ENCODE peak calls at places on chromosome 4, in ten cellular contexts. One of them, this sample, is unnamed.

GRCh38 chr4:138588501-138588900 is 346.4 kb upstream of the SLC7A11 start:
- DNase-seq in foreskin fibroblast: no peak
- DNase-seq in stimulated activated CD4-positive, alpha-beta T cell treated with anti-CD3 and anti-CD28 coated beads, TNF-alpha, amount 100 ng/mL, for 24 hours: no peak
- DNase-seq in effector CD4-positive, alpha-beta T cell: no peak
- DNase-seq in Daoy: no peak
- DNase-seq in PC-3: no peak
- DNase-seq in stimulated activated naive B cell treated with anti-CD40 and anti-IgM and Interleukin-4, amounts not matched to agents 10 μg/mL and 1 μg/mL and 100 μg/mL, for 72 hours: no peak
- DNase-seq in T47D: no peak
- DNase-seq in lung: no peak
- DNase-seq in right lobe of liver: no peak
- DNase-seq in this sample: no peak

GRCh38 chr4:1802151-1802715 is 9.1 kb downstream of the FGFR3 start:
- DNase-seq in foreskin fibroblast: peak
- DNase-seq in stimulated activated CD4-positive, alpha-beta T cell treated with anti-CD3 and anti-CD28 coated beads, TNF-alpha, amount 100 ng/mL, for 24 hours: no peak
- DNase-seq in effector CD4-positive, alpha-beta T cell: no peak
- DNase-seq in Daoy: no peak
- DNase-seq in PC-3: no peak
- DNase-seq in stimulated activated naive B cell treated with anti-CD40 and anti-IgM and Interleukin-4, amounts not matched to agents 10 μg/mL and 1 μg/mL and 100 μg/mL, for 72 hours: no peak
- DNase-seq in T47D: no peak
- DNase-seq in lung: peak
- DNase-seq in right lobe of liver: no peak
- DNase-seq in this sample: no peak

GRCh38 chr4:52655505-52655904 is 3.6 kb downstream of the USP46 start:
- DNase-seq in foreskin fibroblast: no peak
- DNase-seq in stimulated activated CD4-positive, alpha-beta T cell treated with anti-CD3 and anti-CD28 coated beads, TNF-alpha, amount 100 ng/mL, for 24 hours: no peak
- DNase-seq in effector CD4-positive, alpha-beta T cell: no peak
- DNase-seq in Daoy: no peak
- DNase-seq in PC-3: no peak
- DNase-seq in stimulated activated naive B cell treated with anti-CD40 and anti-IgM and Interleukin-4, amounts not matched to agents 10 μg/mL and 1 μg/mL and 100 μg/mL, for 72 hours: no peak
- DNase-seq in T47D: peak
- DNase-seq in lung: no peak
- DNase-seq in right lobe of liver: no peak
- DNase-seq in this sample: no peak

GRCh38 chr4:130068072-130068471 is 972.1 kb downstream of the C4orf33 start:
- DNase-seq in foreskin fibroblast: no peak
- DNase-seq in stimulated activated CD4-positive, alpha-beta T cell treated with anti-CD3 and anti-CD28 coated beads, TNF-alpha, amount 100 ng/mL, for 24 hours: no peak
- DNase-seq in effector CD4-positive, alpha-beta T cell: no peak
- DNase-seq in Daoy: no peak
- DNase-seq in PC-3: no peak
- DNase-seq in stimulated activated naive B cell treated with anti-CD40 and anti-IgM and Interleukin-4, amounts not matched to agents 10 μg/mL and 1 μg/mL and 100 μg/mL, for 72 hours: no peak
- DNase-seq in T47D: no peak
- DNase-seq in lung: no peak
- DNase-seq in right lobe of liver: no peak
- DNase-seq in this sample: no peak

GRCh38 chr4:4761128-4761991 is 98.1 kb upstream of the MSX1 start:
- DNase-seq in foreskin fibroblast: peak
- DNase-seq in stimulated activated CD4-positive, alpha-beta T cell treated with anti-CD3 and anti-CD28 coated beads, TNF-alpha, amount 100 ng/mL, for 24 hours: no peak
- DNase-seq in effector CD4-positive, alpha-beta T cell: no peak
- DNase-seq in Daoy: peak
- DNase-seq in PC-3: no peak
- DNase-seq in stimulated activated naive B cell treated with anti-CD40 and anti-IgM and Interleukin-4, amounts not matched to agents 10 μg/mL and 1 μg/mL and 100 μg/mL, for 72 hours: no peak
- DNase-seq in T47D: no peak
- DNase-seq in lung: no peak
- DNase-seq in right lobe of liver: no peak
- DNase-seq in this sample: no peak

GRCh38 chr4:141637565-141637964 is 1.2 kb downstream of the IL15 start:
- DNase-seq in foreskin fibroblast: no peak
- DNase-seq in stimulated activated CD4-positive, alpha-beta T cell treated with anti-CD3 and anti-CD28 coated beads, TNF-alpha, amount 100 ng/mL, for 24 hours: no peak
- DNase-seq in effector CD4-positive, alpha-beta T cell: no peak
- DNase-seq in Daoy: no peak
- DNase-seq in PC-3: peak
- DNase-seq in stimulated activated naive B cell treated with anti-CD40 and anti-IgM and Interleukin-4, amounts not matched to agents 10 μg/mL and 1 μg/mL and 100 μg/mL, for 72 hours: no peak
- DNase-seq in T47D: no peak
- DNase-seq in lung: no peak
- DNase-seq in right lobe of liver: no peak
- DNase-seq in this sample: no peak

GRCh38 chr4:115973768-115974167 is 860.3 kb upstream of the NDST4 start:
- DNase-seq in foreskin fibroblast: no peak
- DNase-seq in stimulated activated CD4-positive, alpha-beta T cell treated with anti-CD3 and anti-CD28 coated beads, TNF-alpha, amount 100 ng/mL, for 24 hours: no peak
- DNase-seq in effector CD4-positive, alpha-beta T cell: no peak
- DNase-seq in Daoy: no peak
- DNase-seq in PC-3: no peak
- DNase-seq in stimulated activated naive B cell treated with anti-CD40 and anti-IgM and Interleukin-4, amounts not matched to agents 10 μg/mL and 1 μg/mL and 100 μg/mL, for 72 hours: no peak
- DNase-seq in T47D: no peak
- DNase-seq in lung: no peak
- DNase-seq in right lobe of liver: no peak
- DNase-seq in this sample: no peak

GRCh38 chr4:680931-681645 is 6.7 kb downstream of the MYL5 start:
- DNase-seq in foreskin fibroblast: peak
- DNase-seq in stimulated activated CD4-positive, alpha-beta T cell treated with anti-CD3 and anti-CD28 coated beads, TNF-alpha, amount 100 ng/mL, for 24 hours: no peak
- DNase-seq in effector CD4-positive, alpha-beta T cell: no peak
- DNase-seq in Daoy: peak
- DNase-seq in PC-3: peak
- DNase-seq in stimulated activated naive B cell treated with anti-CD40 and anti-IgM and Interleukin-4, amounts not matched to agents 10 μg/mL and 1 μg/mL and 100 μg/mL, for 72 hours: no peak
- DNase-seq in T47D: no peak
- DNase-seq in lung: no peak
- DNase-seq in right lobe of liver: peak
- DNase-seq in this sample: no peak

GRCh38 chr4:13793020-13793710 is 165.6 kb upstream of the BOD1L1 start:
- DNase-seq in foreskin fibroblast: no peak
- DNase-seq in stimulated activated CD4-positive, alpha-beta T cell treated with anti-CD3 and anti-CD28 coated beads, TNF-alpha, amount 100 ng/mL, for 24 hours: no peak
- DNase-seq in effector CD4-positive, alpha-beta T cell: no peak
- DNase-seq in Daoy: no peak
- DNase-seq in PC-3: no peak
- DNase-seq in stimulated activated naive B cell treated with anti-CD40 and anti-IgM and Interleukin-4, amounts not matched to agents 10 μg/mL and 1 μg/mL and 100 μg/mL, for 72 hours: no peak
- DNase-seq in T47D: no peak
- DNase-seq in lung: no peak
- DNase-seq in right lobe of liver: no peak
- DNase-seq in this sample: no peak

GRCh38 chr4:177107288-177107901 is 202.3 kb upstream of the NEIL3 start:
- DNase-seq in foreskin fibroblast: peak
- DNase-seq in stimulated activated CD4-positive, alpha-beta T cell treated with anti-CD3 and anti-CD28 coated beads, TNF-alpha, amount 100 ng/mL, for 24 hours: no peak
- DNase-seq in effector CD4-positive, alpha-beta T cell: no peak
- DNase-seq in Daoy: no peak
- DNase-seq in PC-3: no peak
- DNase-seq in stimulated activated naive B cell treated with anti-CD40 and anti-IgM and Interleukin-4, amounts not matched to agents 10 μg/mL and 1 μg/mL and 100 μg/mL, for 72 hours: no peak
- DNase-seq in T47D: no peak
- DNase-seq in lung: no peak
- DNase-seq in right lobe of liver: no peak
- DNase-seq in this sample: peak

GRCh38 chr4:137370206-137370633 is 162.1 kb downstream of the PCDH18 start:
- DNase-seq in foreskin fibroblast: peak
- DNase-seq in stimulated activated CD4-positive, alpha-beta T cell treated with anti-CD3 and anti-CD28 coated beads, TNF-alpha, amount 100 ng/mL, for 24 hours: no peak
- DNase-seq in effector CD4-positive, alpha-beta T cell: no peak
- DNase-seq in Daoy: no peak
- DNase-seq in PC-3: peak
- DNase-seq in stimulated activated naive B cell treated with anti-CD40 and anti-IgM and Interleukin-4, amounts not matched to agents 10 μg/mL and 1 μg/mL and 100 μg/mL, for 72 hours: no peak
- DNase-seq in T47D: no peak
- DNase-seq in lung: no peak
- DNase-seq in right lobe of liver: no peak
- DNase-seq in this sample: peak

GRCh38 chr4:158314756-158315487 is 104.6 kb downstream of the TMEM144 start:
- DNase-seq in foreskin fibroblast: peak
- DNase-seq in stimulated activated CD4-positive, alpha-beta T cell treated with anti-CD3 and anti-CD28 coated beads, TNF-alpha, amount 100 ng/mL, for 24 hours: no peak
- DNase-seq in effector CD4-positive, alpha-beta T cell: no peak
- DNase-seq in Daoy: peak
- DNase-seq in PC-3: peak
- DNase-seq in stimulated activated naive B cell treated with anti-CD40 and anti-IgM and Interleukin-4, amounts not matched to agents 10 μg/mL and 1 μg/mL and 100 μg/mL, for 72 hours: no peak
- DNase-seq in T47D: no peak
- DNase-seq in lung: no peak
- DNase-seq in right lobe of liver: no peak
- DNase-seq in this sample: peak

GRCh38 chr4:92529510-92529909 is 225.7 kb downstream of the GRID2 start:
- DNase-seq in foreskin fibroblast: no peak
- DNase-seq in stimulated activated CD4-positive, alpha-beta T cell treated with anti-CD3 and anti-CD28 coated beads, TNF-alpha, amount 100 ng/mL, for 24 hours: no peak
- DNase-seq in effector CD4-positive, alpha-beta T cell: no peak
- DNase-seq in Daoy: no peak
- DNase-seq in PC-3: no peak
- DNase-seq in stimulated activated naive B cell treated with anti-CD40 and anti-IgM and Interleukin-4, amounts not matched to agents 10 μg/mL and 1 μg/mL and 100 μg/mL, for 72 hours: no peak
- DNase-seq in T47D: no peak
- DNase-seq in lung: no peak
- DNase-seq in right lobe of liver: no peak
- DNase-seq in this sample: no peak

GRCh38 chr4:183636488-183636887 is 22.5 kb downstream of the RWDD4 start:
- DNase-seq in foreskin fibroblast: no peak
- DNase-seq in stimulated activated CD4-positive, alpha-beta T cell treated with anti-CD3 and anti-CD28 coated beads, TNF-alpha, amount 100 ng/mL, for 24 hours: no peak
- DNase-seq in effector CD4-positive, alpha-beta T cell: no peak
- DNase-seq in Daoy: no peak
- DNase-seq in PC-3: peak
- DNase-seq in stimulated activated naive B cell treated with anti-CD40 and anti-IgM and Interleukin-4, amounts not matched to agents 10 μg/mL and 1 μg/mL and 100 μg/mL, for 72 hours: no peak
- DNase-seq in T47D: peak
- DNase-seq in lung: no peak
- DNase-seq in right lobe of liver: no peak
- DNase-seq in this sample: no peak

GRCh38 chr4:20028694-20029093 is 223.0 kb upstream of the SLIT2 start:
- DNase-seq in foreskin fibroblast: peak
- DNase-seq in stimulated activated CD4-positive, alpha-beta T cell treated with anti-CD3 and anti-CD28 coated beads, TNF-alpha, amount 100 ng/mL, for 24 hours: no peak
- DNase-seq in effector CD4-positive, alpha-beta T cell: no peak
- DNase-seq in Daoy: peak
- DNase-seq in PC-3: peak
- DNase-seq in stimulated activated naive B cell treated with anti-CD40 and anti-IgM and Interleukin-4, amounts not matched to agents 10 μg/mL and 1 μg/mL and 100 μg/mL, for 72 hours: no peak
- DNase-seq in T47D: no peak
- DNase-seq in lung: no peak
- DNase-seq in right lobe of liver: no peak
- DNase-seq in this sample: peak

GRCh38 chr4:112266823-112267222 is 18.9 kb downstream of the TIFA start:
- DNase-seq in foreskin fibroblast: peak
- DNase-seq in stimulated activated CD4-positive, alpha-beta T cell treated with anti-CD3 and anti-CD28 coated beads, TNF-alpha, amount 100 ng/mL, for 24 hours: no peak
- DNase-seq in effector CD4-positive, alpha-beta T cell: no peak
- DNase-seq in Daoy: no peak
- DNase-seq in PC-3: peak
- DNase-seq in stimulated activated naive B cell treated with anti-CD40 and anti-IgM and Interleukin-4, amounts not matched to agents 10 μg/mL and 1 μg/mL and 100 μg/mL, for 72 hours: no peak
- DNase-seq in T47D: no peak
- DNase-seq in lung: no peak
- DNase-seq in right lobe of liver: no peak
- DNase-seq in this sample: peak

GRCh38 chr4:110088670-110089069 is 109.7 kb downstream of the ELOVL6 start:
- DNase-seq in foreskin fibroblast: peak
- DNase-seq in stimulated activated CD4-positive, alpha-beta T cell treated with anti-CD3 and anti-CD28 coated beads, TNF-alpha, amount 100 ng/mL, for 24 hours: no peak
- DNase-seq in effector CD4-positive, alpha-beta T cell: no peak
- DNase-seq in Daoy: no peak
- DNase-seq in PC-3: peak
- DNase-seq in stimulated activated naive B cell treated with anti-CD40 and anti-IgM and Interleukin-4, amounts not matched to agents 10 μg/mL and 1 μg/mL and 100 μg/mL, for 72 hours: no peak
- DNase-seq in T47D: no peak
- DNase-seq in lung: no peak
- DNase-seq in right lobe of liver: no peak
- DNase-seq in this sample: peak

GRCh38 chr4:12488672-12489071 is 995.5 kb downstream of the RAB28 start:
- DNase-seq in foreskin fibroblast: no peak
- DNase-seq in stimulated activated CD4-positive, alpha-beta T cell treated with anti-CD3 and anti-CD28 coated beads, TNF-alpha, amount 100 ng/mL, for 24 hours: no peak
- DNase-seq in effector CD4-positive, alpha-beta T cell: no peak
- DNase-seq in Daoy: no peak
- DNase-seq in PC-3: no peak
- DNase-seq in stimulated activated naive B cell treated with anti-CD40 and anti-IgM and Interleukin-4, amounts not matched to agents 10 μg/mL and 1 μg/mL and 100 μg/mL, for 72 hours: no peak
- DNase-seq in T47D: no peak
- DNase-seq in lung: no peak
- DNase-seq in right lobe of liver: no peak
- DNase-seq in this sample: no peak

GRCh38 chr4:187258651-187259401 is 535.2 kb upstream of the FAT1 start:
- DNase-seq in foreskin fibroblast: no peak
- DNase-seq in stimulated activated CD4-positive, alpha-beta T cell treated with anti-CD3 and anti-CD28 coated beads, TNF-alpha, amount 100 ng/mL, for 24 hours: no peak
- DNase-seq in effector CD4-positive, alpha-beta T cell: no peak
- DNase-seq in Daoy: no peak
- DNase-seq in PC-3: no peak
- DNase-seq in stimulated activated naive B cell treated with anti-CD40 and anti-IgM and Interleukin-4, amounts not matched to agents 10 μg/mL and 1 μg/mL and 100 μg/mL, for 72 hours: no peak
- DNase-seq in T47D: no peak
- DNase-seq in lung: no peak
- DNase-seq in right lobe of liver: no peak
- DNase-seq in this sample: no peak

GRCh38 chr4:5972571-5972970 is 45.7 kb downstream of the C4orf50 start:
- DNase-seq in foreskin fibroblast: no peak
- DNase-seq in stimulated activated CD4-positive, alpha-beta T cell treated with anti-CD3 and anti-CD28 coated beads, TNF-alpha, amount 100 ng/mL, for 24 hours: no peak
- DNase-seq in effector CD4-positive, alpha-beta T cell: no peak
- DNase-seq in Daoy: no peak
- DNase-seq in PC-3: no peak
- DNase-seq in stimulated activated naive B cell treated with anti-CD40 and anti-IgM and Interleukin-4, amounts not matched to agents 10 μg/mL and 1 μg/mL and 100 μg/mL, for 72 hours: no peak
- DNase-seq in T47D: no peak
- DNase-seq in lung: no peak
- DNase-seq in right lobe of liver: no peak
- DNase-seq in this sample: no peak

GRCh38 chr4:76601791-76602190 is 166.8 kb downstream of the SHROOM3 start:
- DNase-seq in foreskin fibroblast: peak
- DNase-seq in stimulated activated CD4-positive, alpha-beta T cell treated with anti-CD3 and anti-CD28 coated beads, TNF-alpha, amount 100 ng/mL, for 24 hours: no peak
- DNase-seq in effector CD4-positive, alpha-beta T cell: no peak
- DNase-seq in Daoy: no peak
- DNase-seq in PC-3: no peak
- DNase-seq in stimulated activated naive B cell treated with anti-CD40 and anti-IgM and Interleukin-4, amounts not matched to agents 10 μg/mL and 1 μg/mL and 100 μg/mL, for 72 hours: no peak
- DNase-seq in T47D: no peak
- DNase-seq in lung: no peak
- DNase-seq in right lobe of liver: no peak
- DNase-seq in this sample: no peak